ENCODE peak calls at places on chromosomes 1 and 21, in four cellular contexts. A is upper lobe of right lung, I is fibroblast of lung, F is brain microvascular endothelial cell. Q is an unnamed sample.

GRCh38 chr1:85244271-85245053 is 15.0 kb downstream of the C1orf52 start:
- DNase-seq in A (no peak), I (peak), F (no peak), Q (peak)

GRCh38 chr1:54273837-54274192 is 73.8 kb downstream of the MRPL37 start:
- DNase-seq in A (no peak), I (no peak), F (no peak), Q (no peak)

GRCh38 chr1:148318123-148318899 is 164.8 kb downstream of the PPIAL4G start:
- DNase-seq in A (peak), I (no peak), F (no peak), Q (no peak)

GRCh38 chr21:41926068-41926806 is 27.6 kb downstream of the C2CD2 start:
- DNase-seq in A (no peak), I (peak), F (peak), Q (peak)

GRCh38 chr1:78419309-78419708 is 71.5 kb upstream of the PTGFR start:
- DNase-seq in A (no peak), I (peak), F (no peak), Q (peak)

GRCh38 chr1:86503477-86504129 is 34.9 kb downstream of the CLCA1 start:
- DNase-seq in A (peak), I (peak), F (no peak), Q (no peak)

GRCh38 chr1:246164764-246165163 is 342.3 kb downstream of the SMYD3 start:
- DNase-seq in A (no peak), I (no peak), F (no peak), Q (no peak)

GRCh38 chr1:174965006-174965971 is 34.5 kb upstream of the CACYBP start:
- DNase-seq in A (no peak), I (no peak), F (no peak), Q (peak)

GRCh38 chr1:80059940-80060339 is 1053.4 kb upstream of the ADGRL4 start:
- DNase-seq in A (no peak), I (no peak), F (no peak), Q (no peak)

GRCh38 chr1:202781180-202781579 is 27.0 kb downstream of the KDM5B start:
- DNase-seq in A (no peak), I (no peak), F (no peak), Q (no peak)

GRCh38 chr1:109773203-109773899 is 9.6 kb upstream of the EPS8L3 start:
- DNase-seq in A (peak), I (peak), F (peak), Q (peak)

GRCh38 chr1:205525495-205526285 is 21.2 kb downstream of the CDK18 start:
- DNase-seq in A (no peak), I (no peak), F (no peak), Q (no peak)

GRCh38 chr1:205528446-205528886 is 24.0 kb downstream of the CDK18 start:
- DNase-seq in A (no peak), I (no peak), F (no peak), Q (no peak)

GRCh38 chr1:205527931-205528330 is 23.5 kb downstream of the CDK18 start:
- DNase-seq in A (no peak), I (no peak), F (no peak), Q (no peak)

GRCh38 chr1:205524794-205525101 is 20.3 kb downstream of the CDK18 start:
- DNase-seq in A (no peak), I (no peak), F (no peak), Q (no peak)

DNA sequence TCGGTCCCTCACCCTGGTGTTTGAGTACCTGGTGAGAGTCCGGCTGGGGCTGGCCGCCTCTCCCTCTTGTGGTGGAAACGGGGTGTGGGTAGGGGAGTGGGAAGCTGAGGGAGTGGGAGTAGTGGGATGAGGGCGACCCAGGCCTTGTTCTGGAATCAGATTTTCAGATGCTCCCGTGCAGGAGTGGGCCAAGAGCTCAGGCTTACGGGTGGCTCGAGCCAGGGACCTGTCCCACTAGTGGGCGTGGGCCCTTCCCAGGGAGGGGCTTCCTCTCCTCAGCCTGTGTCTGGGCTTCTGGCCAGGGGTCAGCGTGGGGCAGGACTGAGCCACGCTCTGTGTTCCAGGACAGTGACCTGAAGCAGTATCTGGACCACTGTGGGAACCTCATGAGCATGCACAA is 22.0 kb downstream of the CDK18 start:
- DNase-seq in A (no peak), I (no peak), F (no peak), Q (no peak)
- TF ChIP-seq CTCF in A (no peak), I (no peak), F (no peak), Q (no peak)

GRCh38 chr1:32554288-32554687 is 15.1 kb downstream of the ZBTB8A start:
- DNase-seq in A (no peak), I (no peak), F (no peak), Q (no peak)
- H3K4me3 ChIP-seq in A (no peak), I (no peak), F (no peak), Q (no peak)

GRCh38 chr1:11858968-11859871 is 475 bp upstream of the NPPB start:
- DNase-seq in A (peak), I (peak), F (peak), Q (peak)
- TF ChIP-seq CTCF in A (peak), I (peak), F (peak), Q (peak)

DNA sequence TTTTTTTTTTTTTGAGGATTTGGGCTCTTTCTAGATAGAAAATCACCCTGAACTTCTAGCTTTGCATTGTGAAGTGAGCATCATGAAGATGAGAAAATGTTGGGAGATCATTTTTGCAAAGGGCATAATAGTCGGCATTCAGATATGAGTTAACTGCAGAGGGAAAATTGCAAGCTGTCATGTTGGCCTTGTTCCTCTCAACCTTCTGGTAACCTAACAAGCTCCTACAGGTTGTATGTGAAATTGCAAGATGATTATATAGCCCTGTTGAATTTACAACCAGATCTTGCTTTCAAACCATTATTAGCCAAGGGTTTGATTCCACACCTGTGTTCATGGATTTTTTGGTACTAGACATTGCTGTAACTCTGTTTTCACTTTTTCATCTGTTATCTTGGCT is 2.2 kb downstream of the ELOA start:
- DNase-seq in A (no peak), I (peak), F (no peak), Q (peak)
- H3K4me3 ChIP-seq in A (peak), I (no peak), F (no peak), Q (peak)

GRCh38 chr1:82517586-82517985 is 716.9 kb downstream of the ADGRL2 start:
- DNase-seq in A (no peak), I (peak), F (peak), Q (peak)
- TF ChIP-seq CTCF in A (no peak), I (no peak), F (peak), Q (no peak)

GRCh38 chr1:46183926-46184557 is 7.8 kb upstream of the P3R3URF start:
- DNase-seq in A (no peak), I (no peak), F (no peak), Q (peak)

GRCh38 chr1:46179138-46180081 is 3.1 kb upstream of the P3R3URF start:
- DNase-seq in A (peak), I (peak), F (peak), Q (peak)

GRCh38 chr1:46183119-46183842 is 7.0 kb upstream of the P3R3URF start:
- DNase-seq in A (peak), I (peak), F (peak), Q (peak)

GRCh38 chr1:46180082-46180616 is 3.9 kb upstream of the P3R3URF start:
- DNase-seq in A (peak), I (no peak), F (no peak), Q (no peak)

DNA sequence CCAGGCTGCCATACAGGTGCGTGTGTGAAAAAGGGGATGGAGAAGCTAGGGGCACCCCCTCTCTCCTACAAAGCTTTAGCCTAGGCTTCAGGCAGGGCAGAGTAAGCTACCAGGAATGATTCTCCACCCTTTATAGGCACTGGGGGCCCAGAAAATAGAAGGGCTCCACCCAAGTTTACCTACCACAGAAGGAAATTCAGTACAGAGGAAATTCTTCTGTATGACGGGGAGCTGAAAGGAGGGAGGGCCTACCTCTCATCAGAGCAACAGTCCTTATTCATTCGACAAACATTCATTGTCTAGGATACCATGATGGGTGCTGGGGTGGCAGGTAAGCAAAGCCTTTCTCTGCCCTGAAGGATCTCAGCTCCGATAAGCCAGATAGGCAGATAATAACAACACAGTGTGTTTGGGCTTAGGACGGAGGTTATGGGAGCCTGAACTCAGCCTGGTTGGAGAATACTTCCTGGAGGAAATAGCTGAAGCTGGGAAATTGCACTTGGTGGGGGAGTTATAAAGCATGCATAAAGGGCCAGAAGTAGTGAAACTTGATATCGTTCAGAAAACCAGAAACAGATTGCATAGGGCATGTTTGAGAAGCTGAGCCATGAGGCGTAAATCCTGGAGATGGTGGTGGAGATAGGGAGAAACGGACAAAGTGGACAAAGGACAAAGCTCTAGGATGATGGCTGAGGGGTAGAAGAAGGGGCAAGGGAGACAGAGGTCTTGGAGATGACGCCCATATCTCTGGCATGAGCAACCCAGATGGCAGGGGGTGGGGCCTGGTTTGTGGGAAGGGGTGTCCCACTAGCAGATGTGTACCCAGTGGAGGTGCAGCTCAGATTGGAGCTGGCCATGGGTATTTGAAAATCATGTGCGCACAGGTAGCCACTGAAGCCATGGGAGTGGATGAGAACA is 5.3 kb upstream of the P3R3URF start:
- DNase-seq in A (no peak), I (peak), F (peak), Q (peak)
- H3K4me3 ChIP-seq in A (no peak), I (no peak), F (no peak), Q (no peak)

GRCh38 chr1:248856176-248856575 is 2.7 kb downstream of the ZNF692 start:
- DNase-seq in A (no peak), I (no peak), F (no peak), Q (no peak)
- TF ChIP-seq CTCF in A (no peak), I (no peak), F (no peak), Q (no peak)

GRCh38 chr1:61453111-61453961 is 271.6 kb downstream of the TM2D1 start:
- DNase-seq in A (peak), I (peak), F (peak), Q (peak)
- H3K4me3 ChIP-seq in A (no peak), I (no peak), F (no peak), Q (no peak)

GRCh38 chr1:232793944-232794343 is 11.3 kb upstream of the MAP10 start:
- DNase-seq in A (no peak), I (peak), F (peak), Q (peak)
- TF ChIP-seq CTCF in A (no peak), I (peak), F (peak), Q (peak)

Q was measured in AG10803.